ENCODE peak calls at places on chromosomes 13 and 19, in six cellular contexts. G, R, X, D, I and F are unnamed samples.

GRCh38 chr13:87810391-87810801 is 139.2 kb downstream of the SLITRK5 start:
- DNase-seq in G (no peak), R (no peak), X (no peak), D (peak), I (no peak), F (peak)

GRCh38 chr13:105773887-105774538 is 761.4 kb downstream of the EFNB2 start:
- DNase-seq in G (no peak), R (no peak), X (no peak), D (no peak), I (no peak), F (no peak)

GRCh38 chr13:27926644-27927434 is 7.0 kb downstream of the PDX1 start:
- DNase-seq in G (no peak), R (no peak), X (no peak), D (peak), I (no peak), F (peak)

GRCh38 chr19:11784356-11784755 is 14.0 kb upstream of the ZNF491 start:
- DNase-seq in G (no peak), R (no peak), X (no peak), D (no peak), I (no peak), F (no peak)

GRCh38 chr13:114115191-114115671 is 17.2 kb downstream of the RASA3 start:
- DNase-seq in G (no peak), R (no peak), X (no peak), D (no peak), I (peak), F (no peak)

GRCh38 chr13:49711218-49711863 is 20.1 kb upstream of the EBPL start:
- DNase-seq in G (no peak), R (no peak), X (no peak), D (no peak), I (no peak), F (no peak)

GRCh38 chr13:26718872-26719271 is 41.7 kb downstream of the GPR12 start:
- DNase-seq in G (no peak), R (no peak), X (no peak), D (no peak), I (no peak), F (no peak)

GRCh38 chr19:53394522-53394973 is 401 bp upstream of the ZNF765 start:
- DNase-seq in G (no peak), R (no peak), X (no peak), D (peak), I (peak), F (peak)

GRCh38 chr19:44645407-44646048 is 1.8 kb downstream of the PVR start:
- DNase-seq in G (no peak), R (no peak), X (no peak), D (no peak), I (no peak), F (no peak)

GRCh38 chr13:43132228-43132627 is 108.8 kb downstream of the DNAJC15 start:
- DNase-seq in G (no peak), R (no peak), X (no peak), D (peak), I (no peak), F (peak)

GRCh38 chr19:48970923-48971395 is 5.8 kb downstream of the FTL start:
- DNase-seq in G (no peak), R (no peak), X (peak), D (peak), I (peak), F (peak)

GRCh38 chr19:14554382-14554812 is 17.5 kb downstream of the NDUFB7 start:
- DNase-seq in G (no peak), R (no peak), X (no peak), D (peak), I (no peak), F (peak)

GRCh38 chr19:4773047-4773640 is 18.4 kb upstream of the FEM1A start:
- DNase-seq in G (no peak), R (no peak), X (no peak), D (no peak), I (no peak), F (no peak)

GRCh38 chr19:33416307-33417215 is 43.1 kb downstream of the CEBPG start:
- DNase-seq in G (peak), R (no peak), X (peak), D (peak), I (peak), F (peak)

GRCh38 chr13:110568649-110569048 is 7.1 kb upstream of the RAB20 start:
- DNase-seq in G (no peak), R (no peak), X (no peak), D (no peak), I (no peak), F (no peak)

GRCh38 chr19:28485300-28485699 is 727.7 kb downstream of the UQCRFS1 start:
- DNase-seq in G (no peak), R (no peak), X (no peak), D (no peak), I (peak), F (no peak)

GRCh38 chr13:40331802-40332201 is 334.6 kb downstream of the FOXO1 start:
- DNase-seq in G (no peak), R (no peak), X (no peak), D (no peak), I (no peak), F (no peak)

GRCh38 chr13:40330950-40331349 is 335.5 kb downstream of the FOXO1 start:
- DNase-seq in G (no peak), R (no peak), X (no peak), D (no peak), I (peak), F (no peak)

GRCh38 chr13:40334616-40335015 is 331.8 kb downstream of the FOXO1 start:
- DNase-seq in G (no peak), R (no peak), X (no peak), D (no peak), I (no peak), F (no peak)

GRCh38 chr13:40334031-40334430 is 332.4 kb downstream of the FOXO1 start:
- DNase-seq in G (no peak), R (no peak), X (no peak), D (no peak), I (no peak), F (no peak)

DNA sequence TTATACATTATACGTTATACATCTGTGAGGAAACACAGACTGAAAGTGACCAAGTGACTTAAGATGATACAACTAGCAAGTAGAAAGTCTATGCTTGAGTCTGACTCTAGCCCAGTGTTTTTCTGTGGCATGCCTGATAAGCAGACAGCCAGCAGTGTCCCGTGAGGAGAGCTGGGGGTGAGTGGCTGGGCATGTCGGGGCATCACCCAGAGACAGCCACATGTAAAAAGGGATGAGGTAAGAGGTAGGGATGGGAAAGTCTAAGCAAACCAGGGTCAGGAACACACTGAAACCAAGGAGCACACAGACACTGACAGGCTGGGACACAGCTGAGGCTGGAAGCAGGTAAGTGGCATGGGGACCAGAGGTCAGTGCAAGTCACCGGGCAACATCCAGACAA is 333.2 kb downstream of the FOXO1 start:
- DNase-seq in G (no peak), R (no peak), X (no peak), D (no peak), I (no peak), F (no peak)
- H3K4me3 ChIP-seq in G (no peak), R (no peak), X (no peak), D (no peak), I (no peak), F (no peak)

GRCh38 chr19:47446534-47447469 is 24.9 kb downstream of the SLC8A2 start:
- DNase-seq in G (no peak), R (no peak), X (no peak), D (peak), I (no peak), F (peak)
- H3K4me3 ChIP-seq in G (no peak), R (peak), X (no peak), D (peak), I (no peak), F (peak)

GRCh38 chr13:40438999-40439797 is 227.2 kb downstream of the FOXO1 start:
- DNase-seq in G (no peak), R (no peak), X (peak), D (no peak), I (no peak), F (no peak)
- H3K4me3 ChIP-seq in G (no peak), R (peak), X (no peak), D (no peak), I (no peak), F (no peak)

GRCh38 chr13:112106467-112107141 is 39.7 kb downstream of the SOX1 start:
- DNase-seq in G (no peak), R (no peak), X (no peak), D (peak), I (no peak), F (peak)
- H3K4me3 ChIP-seq in G (no peak), R (no peak), X (no peak), D (peak), I (no peak), F (peak)

DNA sequence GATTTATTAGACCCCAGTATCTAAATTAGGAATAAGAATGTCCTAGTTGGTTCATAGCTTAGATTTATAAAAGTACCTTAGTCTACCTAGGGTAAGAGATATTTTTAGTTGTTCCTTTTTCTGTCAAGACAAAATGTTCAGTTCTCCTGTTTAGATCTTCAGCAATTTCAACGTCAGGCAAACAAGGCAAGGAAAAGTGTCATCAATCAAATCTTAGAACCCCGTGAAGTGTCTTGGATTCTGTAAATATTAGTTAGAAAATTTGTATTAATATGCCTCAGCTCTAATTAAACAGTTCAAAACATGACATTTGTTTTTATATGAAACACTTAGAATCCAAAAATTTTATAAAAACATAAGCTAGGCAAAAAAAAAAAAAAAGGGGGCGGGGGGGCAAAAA is 296.6 kb downstream of the PCDH9 start:
- DNase-seq in G (no peak), R (no peak), X (no peak), D (no peak), I (no peak), F (no peak)
- H3K4me3 ChIP-seq in G (no peak), R (no peak), X (no peak), D (no peak), I (no peak), F (no peak)

GRCh38 chr13:25032160-25032559 is 63.8 kb upstream of the PABPC3 start:
- DNase-seq in G (no peak), R (no peak), X (no peak), D (no peak), I (no peak), F (no peak)
- H3K4me3 ChIP-seq in G (no peak), R (no peak), X (no peak), D (no peak), I (no peak), F (no peak)

DNA sequence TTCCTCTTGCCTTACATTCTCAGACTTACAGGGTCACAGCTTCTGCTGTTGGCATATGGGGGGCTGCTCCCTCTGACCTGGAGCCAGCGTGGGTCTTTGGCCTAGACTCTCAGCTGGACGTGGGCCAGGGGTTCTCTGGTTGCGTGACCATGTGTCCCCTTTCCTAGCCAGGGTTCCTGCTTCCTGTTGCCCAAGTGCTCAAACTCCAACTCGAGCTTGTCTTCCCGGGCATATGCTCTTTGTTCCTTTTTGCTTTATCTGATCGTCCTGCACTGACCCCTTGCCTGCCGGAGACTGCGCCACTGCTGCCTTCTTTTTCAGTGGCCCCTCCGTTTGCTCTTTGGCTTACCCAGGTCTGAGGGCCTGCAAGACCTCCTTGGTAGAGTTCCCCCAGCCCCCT is 25.3 kb upstream of the GPR183 start:
- DNase-seq in G (no peak), R (no peak), X (no peak), D (no peak), I (peak), F (no peak)
- H3K4me3 ChIP-seq in G (no peak), R (no peak), X (no peak), D (no peak), I (no peak), F (no peak)

DNA sequence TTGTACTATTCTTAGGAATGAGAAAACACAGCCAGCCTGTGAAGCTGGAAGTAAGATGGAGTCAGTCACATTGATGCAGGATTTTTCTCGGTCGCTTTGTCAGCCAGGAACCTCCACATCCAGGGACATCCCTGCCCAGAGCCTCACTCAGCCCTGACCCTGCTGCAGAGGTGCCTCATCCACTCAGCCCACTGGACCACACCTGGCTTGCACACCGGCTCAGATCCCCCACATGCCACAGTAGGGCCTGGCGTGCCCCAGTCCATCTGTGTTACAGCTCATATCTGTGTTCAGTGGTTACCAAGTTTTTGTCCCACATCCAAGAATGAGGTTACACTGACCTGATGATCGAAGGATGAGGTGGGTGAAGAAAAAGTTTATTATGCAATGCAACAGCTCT is 1315.4 kb downstream of the SLITRK1 start:
- DNase-seq in G (no peak), R (no peak), X (no peak), D (no peak), I (no peak), F (no peak)
- H3K4me3 ChIP-seq in G (no peak), R (no peak), X (no peak), D (no peak), I (no peak), F (no peak)

DNA sequence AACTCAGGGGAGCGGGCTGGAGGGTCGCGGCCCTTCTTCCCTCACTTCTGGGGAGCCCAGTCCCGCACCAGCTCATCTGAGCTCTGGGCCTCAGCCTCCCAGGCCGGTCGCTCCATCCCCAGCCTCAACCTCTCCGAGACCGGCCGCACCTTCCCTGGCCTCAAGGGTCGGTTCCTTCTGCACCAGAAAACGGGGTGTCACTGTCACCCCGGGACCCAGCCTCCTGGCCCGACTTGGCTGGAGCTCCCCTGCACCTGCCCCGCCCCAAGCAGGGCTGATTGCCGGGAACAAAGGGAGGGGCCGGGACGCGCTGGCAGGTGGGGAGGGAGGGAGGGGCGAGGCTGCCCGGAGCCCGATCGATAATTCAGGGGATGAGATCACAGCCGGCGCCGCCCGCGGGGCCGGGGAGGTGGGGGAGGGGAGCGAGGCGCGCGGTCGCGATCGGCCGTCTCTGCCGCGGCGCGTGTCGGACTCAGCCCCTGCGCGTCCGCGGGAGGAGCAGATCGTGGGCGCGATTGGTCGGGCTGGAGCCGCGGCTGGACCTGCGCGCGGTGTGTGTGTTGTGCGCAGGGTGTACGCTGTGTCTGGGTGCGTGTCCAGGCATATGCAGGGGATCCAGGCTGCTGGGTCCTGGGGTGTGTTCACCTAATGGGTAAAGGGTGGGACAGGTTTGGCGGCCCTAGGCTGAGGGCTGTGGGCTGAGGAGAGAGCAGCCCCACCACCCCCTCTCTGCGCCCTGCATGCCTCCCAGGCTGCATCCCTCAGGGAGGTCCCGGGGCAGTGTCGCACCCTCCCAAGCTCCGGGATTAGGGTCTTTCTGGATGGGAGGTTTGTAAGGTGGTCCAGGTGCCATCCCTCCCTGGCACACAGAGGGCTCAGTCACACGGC is 1.1 kb upstream of the SHC2 start:
- DNase-seq in G (no peak), R (no peak), X (no peak), D (peak), I (peak), F (peak)
- H3K4me3 ChIP-seq in G (no peak), R (peak), X (no peak), D (peak), I (peak), F (peak)

GRCh38 chr19:54561840-54562239 is 11.8 kb upstream of the LILRA2 start:
- DNase-seq in G (no peak), R (no peak), X (no peak), D (no peak), I (no peak), F (no peak)
- H3K4me3 ChIP-seq in G (no peak), R (no peak), X (no peak), D (no peak), I (no peak), F (no peak)